ENCODE peak calls at places on chromosomes 16 and 17, in five cellular contexts. H is AG04449; U is hippocampal formation; N is effector memory CD8-positive, alpha-beta T cell; X is ELF-1. P is an unnamed sample.

GRCh38 chr17:76147211-76148014 is 6.4 kb upstream of the FOXJ1 start:
- DNase-seq in H (no peak), U (no peak), N (no peak), X (no peak), P (no peak)

GRCh38 chr16:80231888-80232287 is 308.9 kb upstream of the DYNLRB2 start:
- DNase-seq in H (peak), U (no peak), N (no peak), X (no peak), P (no peak)

GRCh38 chr17:39543176-39543575 is 64.5 kb downstream of the NEUROD2 start:
- DNase-seq in H (no peak), U (no peak), N (no peak), X (no peak), P (no peak)

GRCh38 chr16:68227183-68227793 is 8.6 kb downstream of the ESRP2 start:
- DNase-seq in H (no peak), U (no peak), N (no peak), X (no peak), P (no peak)

GRCh38 chr17:38922538-38923291 is 2.7 kb upstream of the LASP1NB start:
- DNase-seq in H (no peak), U (peak), N (no peak), X (peak), P (no peak)

GRCh38 chr17:81427446-81428120 is 32.3 kb downstream of the BAHCC1 start:
- DNase-seq in H (no peak), U (peak), N (no peak), X (no peak), P (no peak)

GRCh38 chr17:48110722-48111121 is 3.2 kb downstream of the SNX11 start:
- DNase-seq in H (no peak), U (no peak), N (no peak), X (no peak), P (no peak)

GRCh38 chr17:7001562-7001961 is 5.7 kb downstream of the ALOX12 start:
- DNase-seq in H (no peak), U (no peak), N (peak), X (peak), P (peak)

GRCh38 chr16:50153648-50154368 is 702 bp downstream of the TENT4B start:
- DNase-seq in H (no peak), U (no peak), N (no peak), X (peak), P (no peak)

GRCh38 chr16:35752012-35752772 is 2292.8 kb downstream of the TP53TG3F start:
- DNase-seq in H (no peak), U (no peak), N (no peak), X (no peak), P (no peak)

GRCh38 chr16:90078594-90078895 is 1.4 kb upstream of the PRDM7 start:
- DNase-seq in H (no peak), U (no peak), N (no peak), X (no peak), P (no peak)

GRCh38 chr16:15643453-15644305 is 725 bp upstream of the MARF1 start:
- DNase-seq in H (no peak), U (no peak), N (no peak), X (no peak), P (no peak)

GRCh38 chr16:10931133-10931532 is 11.1 kb downstream of the DEXI start:
- DNase-seq in H (no peak), U (no peak), N (no peak), X (no peak), P (no peak)

GRCh38 chr17:73360961-73361761 is 49.4 kb upstream of the CDC42EP4 start:
- DNase-seq in H (no peak), U (no peak), N (no peak), X (peak), P (no peak)

GRCh38 chr17:13981881-13982280 is 87.4 kb upstream of the COX10 start:
- DNase-seq in H (no peak), U (no peak), N (no peak), X (no peak), P (no peak)

GRCh38 chr17:14582996-14583395 is 282.1 kb downstream of the HS3ST3B1 start:
- DNase-seq in H (no peak), U (no peak), N (no peak), X (no peak), P (no peak)

GRCh38 chr16:66115373-66115772 is 251.1 kb upstream of the CDH5 start:
- DNase-seq in H (no peak), U (no peak), N (no peak), X (peak), P (no peak)

GRCh38 chr17:32936894-32937500 is 9.0 kb downstream of the TMEM98 start:
- DNase-seq in H (no peak), U (peak), N (peak), X (peak), P (peak)

GRCh38 chr16:79580465-79581200 is 19.9 kb downstream of the MAF start:
- DNase-seq in H (no peak), U (no peak), N (no peak), X (no peak), P (no peak)

GRCh38 chr17:33500141-33500540 is 207.0 kb upstream of the ASIC2 start:
- DNase-seq in H (no peak), U (no peak), N (no peak), X (no peak), P (no peak)

GRCh38 chr17:40038882-40039513 is 15.2 kb downstream of the MED24 start:
- DNase-seq in H (peak), U (no peak), N (no peak), X (peak), P (no peak)

GRCh38 chr17:5560361-5560988 is 23.8 kb downstream of the NLRP1 start:
- DNase-seq in H (no peak), U (no peak), N (no peak), X (no peak), P (no peak)

GRCh38 chr17:5921919-5922318 is 148.3 kb upstream of the WSCD1 start:
- DNase-seq in H (no peak), U (no peak), N (no peak), X (no peak), P (no peak)

GRCh38 chr16:85563515-85564276 is 49.4 kb upstream of the GSE1 start:
- DNase-seq in H (no peak), U (no peak), N (no peak), X (no peak), P (no peak)

GRCh38 chr17:21036361-21036881 is 6.4 kb downstream of the USP22 start:
- DNase-seq in H (no peak), U (no peak), N (no peak), X (no peak), P (no peak)

GRCh38 chr17:82178499-82179290 is 33.9 kb downstream of the CCDC57 start:
- DNase-seq in H (no peak), U (no peak), N (no peak), X (no peak), P (no peak)

P was measured in CD8-positive, alpha-beta memory T cell.